ENCODE peak calls at places on chromosomes 12 and 14, in nine cellular contexts. One of them, this sample, is unnamed.

GRCh38 chr12:44157359-44157758 is 321.5 kb downstream of the TMEM117 start:
- DNase-seq in cardiac fibroblast: no peak
- DNase-seq in activated CD4-positive, alpha-beta T cell treated with anti-CD3 and anti-CD28 coated beads for 48 hours: no peak
- DNase-seq in tibial artery: no peak
- DNase-seq in mucosa of gallbladder: no peak
- DNase-seq in stimulated activated CD4-positive, alpha-beta T cell treated with anti-CD3 and anti-CD28 coated beads, Interleukin-2, amount 100 ng/mL, for 24 hours: no peak
- DNase-seq in adipocyte: no peak
- DNase-seq in gastrocnemius medialis: no peak
- DNase-seq in T47D: no peak
- DNase-seq in this sample: no peak

GRCh38 chr12:80565276-80565675 is 121.2 kb downstream of the PTPRQ start:
- DNase-seq in T47D: no peak
- DNase-seq in gastrocnemius medialis: no peak
- DNase-seq in adipocyte: peak
- DNase-seq in cardiac fibroblast: peak
- DNase-seq in activated CD4-positive, alpha-beta T cell treated with anti-CD3 and anti-CD28 coated beads for 48 hours: no peak
- DNase-seq in tibial artery: no peak
- DNase-seq in mucosa of gallbladder: no peak
- DNase-seq in stimulated activated CD4-positive, alpha-beta T cell treated with anti-CD3 and anti-CD28 coated beads, Interleukin-2, amount 100 ng/mL, for 24 hours: no peak
- DNase-seq in this sample: no peak

GRCh38 chr14:22871200-22871961 is at the start of gene LRP10:
- DNase-seq in adipocyte: peak
- DNase-seq in cardiac fibroblast: peak
- DNase-seq in tibial artery: peak
- DNase-seq in T47D: peak
- DNase-seq in activated CD4-positive, alpha-beta T cell treated with anti-CD3 and anti-CD28 coated beads for 48 hours: peak
- DNase-seq in stimulated activated CD4-positive, alpha-beta T cell treated with anti-CD3 and anti-CD28 coated beads, Interleukin-2, amount 100 ng/mL, for 24 hours: peak
- DNase-seq in gastrocnemius medialis: peak
- DNase-seq in mucosa of gallbladder: peak
- DNase-seq in this sample: peak

GRCh38 chr14:73462078-73462715 is 3.9 kb upstream of the NUMB start:
- DNase-seq in T47D: peak
- DNase-seq in mucosa of gallbladder: peak
- DNase-seq in stimulated activated CD4-positive, alpha-beta T cell treated with anti-CD3 and anti-CD28 coated beads, Interleukin-2, amount 100 ng/mL, for 24 hours: no peak
- DNase-seq in tibial artery: peak
- DNase-seq in activated CD4-positive, alpha-beta T cell treated with anti-CD3 and anti-CD28 coated beads for 48 hours: no peak
- DNase-seq in adipocyte: peak
- DNase-seq in cardiac fibroblast: peak
- DNase-seq in gastrocnemius medialis: peak
- DNase-seq in this sample: no peak

GRCh38 chr14:93019970-93020369 is 95.8 kb downstream of the ITPK1 start:
- DNase-seq in cardiac fibroblast: no peak
- DNase-seq in stimulated activated CD4-positive, alpha-beta T cell treated with anti-CD3 and anti-CD28 coated beads, Interleukin-2, amount 100 ng/mL, for 24 hours: no peak
- DNase-seq in gastrocnemius medialis: no peak
- DNase-seq in adipocyte: no peak
- DNase-seq in activated CD4-positive, alpha-beta T cell treated with anti-CD3 and anti-CD28 coated beads for 48 hours: no peak
- DNase-seq in T47D: no peak
- DNase-seq in tibial artery: no peak
- DNase-seq in mucosa of gallbladder: no peak
- DNase-seq in this sample: no peak

GRCh38 chr12:70628701-70629480 is 8.3 kb downstream of the PTPRB start:
- DNase-seq in mucosa of gallbladder: no peak
- DNase-seq in adipocyte: peak
- DNase-seq in cardiac fibroblast: no peak
- DNase-seq in activated CD4-positive, alpha-beta T cell treated with anti-CD3 and anti-CD28 coated beads for 48 hours: no peak
- DNase-seq in T47D: no peak
- DNase-seq in gastrocnemius medialis: no peak
- DNase-seq in tibial artery: no peak
- DNase-seq in stimulated activated CD4-positive, alpha-beta T cell treated with anti-CD3 and anti-CD28 coated beads, Interleukin-2, amount 100 ng/mL, for 24 hours: no peak
- DNase-seq in this sample: no peak

GRCh38 chr12:101018540-101018939 is 191.5 kb downstream of the SLC5A8 start:
- DNase-seq in T47D: no peak
- DNase-seq in cardiac fibroblast: peak
- DNase-seq in stimulated activated CD4-positive, alpha-beta T cell treated with anti-CD3 and anti-CD28 coated beads, Interleukin-2, amount 100 ng/mL, for 24 hours: no peak
- DNase-seq in activated CD4-positive, alpha-beta T cell treated with anti-CD3 and anti-CD28 coated beads for 48 hours: no peak
- DNase-seq in adipocyte: peak
- DNase-seq in mucosa of gallbladder: peak
- DNase-seq in tibial artery: no peak
- DNase-seq in gastrocnemius medialis: no peak
- DNase-seq in this sample: peak

GRCh38 chr14:64879635-64880381 is at the start of gene SPTB:
- DNase-seq in activated CD4-positive, alpha-beta T cell treated with anti-CD3 and anti-CD28 coated beads for 48 hours: peak
- DNase-seq in adipocyte: peak
- DNase-seq in gastrocnemius medialis: peak
- DNase-seq in T47D: peak
- DNase-seq in mucosa of gallbladder: peak
- DNase-seq in tibial artery: no peak
- DNase-seq in cardiac fibroblast: no peak
- DNase-seq in stimulated activated CD4-positive, alpha-beta T cell treated with anti-CD3 and anti-CD28 coated beads, Interleukin-2, amount 100 ng/mL, for 24 hours: peak
- DNase-seq in this sample: peak

GRCh38 chr12:114409796-114410520 is 4.0 kb upstream of the TBX5 start:
- DNase-seq in cardiac fibroblast: no peak
- DNase-seq in activated CD4-positive, alpha-beta T cell treated with anti-CD3 and anti-CD28 coated beads for 48 hours: no peak
- DNase-seq in T47D: no peak
- DNase-seq in tibial artery: no peak
- DNase-seq in adipocyte: no peak
- DNase-seq in stimulated activated CD4-positive, alpha-beta T cell treated with anti-CD3 and anti-CD28 coated beads, Interleukin-2, amount 100 ng/mL, for 24 hours: no peak
- DNase-seq in gastrocnemius medialis: no peak
- DNase-seq in mucosa of gallbladder: no peak
- DNase-seq in this sample: no peak

GRCh38 chr14:104427126-104427851 is 152.3 kb upstream of the C14orf180 start:
- DNase-seq in stimulated activated CD4-positive, alpha-beta T cell treated with anti-CD3 and anti-CD28 coated beads, Interleukin-2, amount 100 ng/mL, for 24 hours: no peak
- DNase-seq in adipocyte: no peak
- DNase-seq in gastrocnemius medialis: no peak
- DNase-seq in tibial artery: no peak
- DNase-seq in T47D: no peak
- DNase-seq in mucosa of gallbladder: no peak
- DNase-seq in cardiac fibroblast: no peak
- DNase-seq in activated CD4-positive, alpha-beta T cell treated with anti-CD3 and anti-CD28 coated beads for 48 hours: no peak
- DNase-seq in this sample: no peak

GRCh38 chr14:63276492-63277342 is 42.0 kb downstream of the GPHB5 start:
- DNase-seq in stimulated activated CD4-positive, alpha-beta T cell treated with anti-CD3 and anti-CD28 coated beads, Interleukin-2, amount 100 ng/mL, for 24 hours: no peak
- DNase-seq in activated CD4-positive, alpha-beta T cell treated with anti-CD3 and anti-CD28 coated beads for 48 hours: no peak
- DNase-seq in adipocyte: peak
- DNase-seq in tibial artery: no peak
- DNase-seq in cardiac fibroblast: peak
- DNase-seq in T47D: peak
- DNase-seq in mucosa of gallbladder: no peak
- DNase-seq in gastrocnemius medialis: no peak
- DNase-seq in this sample: peak

GRCh38 chr14:44833376-44833775 is 128.4 kb downstream of the KLHL28 start:
- DNase-seq in tibial artery: no peak
- DNase-seq in activated CD4-positive, alpha-beta T cell treated with anti-CD3 and anti-CD28 coated beads for 48 hours: no peak
- DNase-seq in T47D: no peak
- DNase-seq in stimulated activated CD4-positive, alpha-beta T cell treated with anti-CD3 and anti-CD28 coated beads, Interleukin-2, amount 100 ng/mL, for 24 hours: no peak
- DNase-seq in adipocyte: no peak
- DNase-seq in mucosa of gallbladder: no peak
- DNase-seq in cardiac fibroblast: peak
- DNase-seq in gastrocnemius medialis: no peak
- DNase-seq in this sample: no peak

GRCh38 chr12:116592116-116592637 is 33.0 kb downstream of the MAP1LC3B2 start:
- DNase-seq in tibial artery: peak
- DNase-seq in gastrocnemius medialis: peak
- DNase-seq in adipocyte: peak
- DNase-seq in cardiac fibroblast: peak
- DNase-seq in activated CD4-positive, alpha-beta T cell treated with anti-CD3 and anti-CD28 coated beads for 48 hours: no peak
- DNase-seq in T47D: no peak
- DNase-seq in stimulated activated CD4-positive, alpha-beta T cell treated with anti-CD3 and anti-CD28 coated beads, Interleukin-2, amount 100 ng/mL, for 24 hours: no peak
- DNase-seq in mucosa of gallbladder: peak
- DNase-seq in this sample: no peak

GRCh38 chr12:117646595-117646994 is 285.2 kb upstream of the NOS1 start:
- DNase-seq in cardiac fibroblast: no peak
- DNase-seq in tibial artery: no peak
- DNase-seq in mucosa of gallbladder: no peak
- DNase-seq in stimulated activated CD4-positive, alpha-beta T cell treated with anti-CD3 and anti-CD28 coated beads, Interleukin-2, amount 100 ng/mL, for 24 hours: no peak
- DNase-seq in gastrocnemius medialis: no peak
- DNase-seq in adipocyte: no peak
- DNase-seq in activated CD4-positive, alpha-beta T cell treated with anti-CD3 and anti-CD28 coated beads for 48 hours: no peak
- DNase-seq in T47D: no peak
- DNase-seq in this sample: no peak

GRCh38 chr12:45975506-45975905 is 14.9 kb downstream of the SCAF11 start:
- DNase-seq in adipocyte: no peak
- DNase-seq in gastrocnemius medialis: no peak
- DNase-seq in cardiac fibroblast: no peak
- DNase-seq in stimulated activated CD4-positive, alpha-beta T cell treated with anti-CD3 and anti-CD28 coated beads, Interleukin-2, amount 100 ng/mL, for 24 hours: no peak
- DNase-seq in tibial artery: no peak
- DNase-seq in T47D: no peak
- DNase-seq in activated CD4-positive, alpha-beta T cell treated with anti-CD3 and anti-CD28 coated beads for 48 hours: no peak
- DNase-seq in mucosa of gallbladder: no peak
- DNase-seq in this sample: no peak

GRCh38 chr14:68487805-68488590 is 304.9 kb downstream of the ZFP36L1 start:
- DNase-seq in gastrocnemius medialis: no peak
- DNase-seq in stimulated activated CD4-positive, alpha-beta T cell treated with anti-CD3 and anti-CD28 coated beads, Interleukin-2, amount 100 ng/mL, for 24 hours: no peak
- DNase-seq in T47D: peak
- DNase-seq in tibial artery: no peak
- DNase-seq in adipocyte: peak
- DNase-seq in cardiac fibroblast: no peak
- DNase-seq in mucosa of gallbladder: no peak
- DNase-seq in activated CD4-positive, alpha-beta T cell treated with anti-CD3 and anti-CD28 coated beads for 48 hours: no peak
- DNase-seq in this sample: peak

GRCh38 chr14:68958553-68958952 is 20.5 kb downstream of the ACTN1 start:
- DNase-seq in gastrocnemius medialis: no peak
- DNase-seq in tibial artery: no peak
- DNase-seq in mucosa of gallbladder: no peak
- DNase-seq in T47D: no peak
- DNase-seq in cardiac fibroblast: peak
- DNase-seq in activated CD4-positive, alpha-beta T cell treated with anti-CD3 and anti-CD28 coated beads for 48 hours: no peak
- DNase-seq in stimulated activated CD4-positive, alpha-beta T cell treated with anti-CD3 and anti-CD28 coated beads, Interleukin-2, amount 100 ng/mL, for 24 hours: no peak
- DNase-seq in adipocyte: no peak
- DNase-seq in this sample: no peak

GRCh38 chr12:1130164-1130563 is 139.1 kb downstream of the ERC1 start:
- DNase-seq in adipocyte: no peak
- DNase-seq in gastrocnemius medialis: no peak
- DNase-seq in mucosa of gallbladder: peak
- DNase-seq in cardiac fibroblast: no peak
- DNase-seq in stimulated activated CD4-positive, alpha-beta T cell treated with anti-CD3 and anti-CD28 coated beads, Interleukin-2, amount 100 ng/mL, for 24 hours: no peak
- DNase-seq in T47D: no peak
- DNase-seq in activated CD4-positive, alpha-beta T cell treated with anti-CD3 and anti-CD28 coated beads for 48 hours: no peak
- DNase-seq in tibial artery: no peak
- DNase-seq in this sample: no peak

GRCh38 chr14:72182773-72183432 is 250.7 kb downstream of the RGS6 start:
- DNase-seq in T47D: no peak
- DNase-seq in gastrocnemius medialis: no peak
- DNase-seq in cardiac fibroblast: no peak
- DNase-seq in tibial artery: no peak
- DNase-seq in mucosa of gallbladder: no peak
- DNase-seq in adipocyte: no peak
- DNase-seq in stimulated activated CD4-positive, alpha-beta T cell treated with anti-CD3 and anti-CD28 coated beads, Interleukin-2, amount 100 ng/mL, for 24 hours: no peak
- DNase-seq in activated CD4-positive, alpha-beta T cell treated with anti-CD3 and anti-CD28 coated beads for 48 hours: no peak
- DNase-seq in this sample: no peak

GRCh38 chr12:57367121-57367520 is 63.7 kb downstream of the R3HDM2 start:
- DNase-seq in tibial artery: no peak
- DNase-seq in mucosa of gallbladder: no peak
- DNase-seq in cardiac fibroblast: no peak
- DNase-seq in adipocyte: peak
- DNase-seq in T47D: no peak
- DNase-seq in gastrocnemius medialis: no peak
- DNase-seq in stimulated activated CD4-positive, alpha-beta T cell treated with anti-CD3 and anti-CD28 coated beads, Interleukin-2, amount 100 ng/mL, for 24 hours: no peak
- DNase-seq in activated CD4-positive, alpha-beta T cell treated with anti-CD3 and anti-CD28 coated beads for 48 hours: no peak
- DNase-seq in this sample: no peak

This sample was measured in foreskin fibroblast.